ENCODE peak calls at places on chromosomes 3 and 15, in eight cellular contexts. D is GM12878, K is mesothelial cell of epicardium, Q is choroid plexus epithelial cell, P is breast epithelium, U is AG09309, E is epithelial cell of esophagus, M is endothelial cell. H is an unnamed sample.

GRCh38 chr3:74562528-74563190 is 51.8 kb downstream of the CNTN3 start:
- DNase-seq in D (no peak), K (no peak), Q (no peak), P (no peak), U (no peak), E (peak), M (no peak), H (no peak)

GRCh38 chr3:152650177-152650576 is 184.8 kb upstream of the P2RY1 start:
- DNase-seq in D (no peak), K (no peak), Q (no peak), P (no peak), U (no peak), E (no peak), M (no peak), H (no peak)

GRCh38 chr3:55481918-55482495 is 5.1 kb downstream of the WNT5A start:
- DNase-seq in D (no peak), K (no peak), Q (peak), P (no peak), U (no peak), E (no peak), M (peak), H (no peak)

GRCh38 chr3:48407542-48408099 is 22.3 kb downstream of the PLXNB1 start:
- DNase-seq in D (no peak), K (peak), Q (no peak), P (no peak), U (no peak), E (no peak), M (peak), H (no peak)

GRCh38 chr15:79294075-79294474 is 11.6 kb downstream of the ANKRD34C start:
- DNase-seq in D (no peak), K (no peak), Q (no peak), P (no peak), U (no peak), E (no peak), M (no peak), H (no peak)

GRCh38 chr3:171129827-171130226 is 103.3 kb upstream of the SLC2A2 start:
- DNase-seq in D (no peak), K (no peak), Q (peak), P (no peak), U (no peak), E (no peak), M (no peak), H (no peak)

GRCh38 chr3:85576091-85576690 is 617.4 kb downstream of the CADM2 start:
- DNase-seq in D (no peak), K (peak), Q (peak), P (peak), U (peak), E (peak), M (peak), H (peak)

GRCh38 chr3:8767667-8768363 is 1.6 kb downstream of the OXTR start:
- DNase-seq in D (no peak), K (no peak), Q (peak), P (peak), U (no peak), E (peak), M (peak), H (peak)

DNA sequence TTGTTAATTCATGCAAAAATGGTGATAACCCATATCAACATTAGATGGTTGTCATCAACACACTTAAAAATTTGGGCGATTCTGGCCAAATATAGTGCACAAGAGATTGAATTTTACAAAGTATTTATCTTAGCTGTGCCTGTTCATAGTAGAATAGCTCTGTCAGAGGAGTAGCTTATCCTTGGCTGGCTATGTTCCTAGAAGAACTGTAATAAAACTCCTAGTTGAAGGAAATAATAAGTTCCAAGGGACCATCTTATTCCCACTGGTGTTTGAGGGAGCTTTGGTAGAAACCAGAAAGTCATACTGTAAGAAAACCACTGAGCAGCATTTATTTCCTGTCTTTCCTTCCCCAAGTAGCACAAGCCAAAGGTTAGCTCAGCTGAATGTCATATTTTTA is 201.8 kb downstream of the GRM7 start:
- DNase-seq in D (no peak), K (no peak), Q (no peak), P (no peak), U (no peak), E (no peak), M (no peak), H (no peak)
- TF ChIP-seq CTCF in D (no peak), K (no peak), Q (no peak), P (no peak), U (no peak), E (no peak), M (no peak), H (no peak)

DNA sequence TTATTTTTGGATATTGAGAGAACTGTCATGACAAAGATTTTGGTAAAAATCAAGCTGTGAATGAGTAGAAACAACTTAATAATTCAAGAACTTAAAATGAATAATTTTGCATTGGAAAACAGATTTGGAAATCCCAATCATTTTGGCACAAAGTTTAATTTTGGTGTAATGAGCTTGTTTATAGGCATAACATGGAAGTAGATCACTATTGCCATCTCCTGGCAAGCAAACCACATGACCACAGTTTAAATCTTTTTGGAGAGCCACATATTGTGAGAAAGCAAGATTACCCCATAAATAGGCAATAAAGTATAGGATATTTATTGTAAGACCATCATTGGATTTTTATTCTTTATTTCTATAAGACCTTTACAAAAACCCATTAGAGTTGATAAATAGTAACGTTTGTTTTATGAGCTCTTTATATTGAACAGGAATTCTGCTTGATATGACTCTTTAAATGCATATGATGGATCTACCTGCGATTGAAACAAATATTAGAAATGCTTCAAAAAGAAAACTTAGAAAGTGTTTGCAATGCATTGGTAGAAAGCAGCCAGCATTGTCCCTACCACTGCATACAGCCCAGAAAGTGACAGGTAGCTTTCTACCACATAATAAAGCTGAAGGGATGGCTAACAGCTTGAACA is 766.9 kb downstream of the TBL1XR1 start:
- DNase-seq in D (no peak), K (no peak), Q (peak), P (no peak), U (peak), E (peak), M (peak), H (peak)
- TF ChIP-seq CTCF in D (peak), K (peak), Q (peak), P (peak), U (peak), E (peak), M (peak), H (peak)

GRCh38 chr15:88701561-88702095 is 62.8 kb downstream of the ISG20 start:
- DNase-seq in D (no peak), K (no peak), Q (peak), P (no peak), U (no peak), E (peak), M (peak), H (peak)
- TF ChIP-seq CTCF in D (peak), K (no peak), Q (peak), P (no peak), U (no peak), E (peak), M (peak), H (no peak)

DNA sequence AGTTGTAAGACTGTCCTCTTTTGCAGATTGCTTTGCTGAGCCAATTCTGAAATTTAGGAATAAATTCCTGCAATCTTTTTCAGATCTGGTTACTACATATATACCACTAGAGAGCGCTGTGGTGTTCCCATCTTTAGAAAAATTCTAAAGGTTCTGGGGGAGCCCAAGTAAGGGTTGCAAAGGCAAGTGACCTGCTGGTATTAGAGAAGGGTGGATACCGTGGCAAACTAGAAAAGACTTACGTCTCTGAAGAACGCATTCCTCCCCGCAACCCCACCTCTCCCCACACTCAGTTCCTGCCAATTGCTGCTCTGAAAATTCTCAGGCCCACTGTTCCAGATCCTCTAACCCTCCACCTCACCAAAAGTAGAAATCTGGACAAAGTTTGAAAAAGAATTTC is 48.5 kb downstream of the EFHB start:
- DNase-seq in D (no peak), K (no peak), Q (peak), P (no peak), U (no peak), E (peak), M (peak), H (peak)
- TF ChIP-seq CTCF in D (peak), K (peak), Q (peak), P (no peak), U (peak), E (peak), M (peak), H (peak)

H was measured in activated CD8-positive, alpha-beta T cell treated with anti-CD3 and anti-CD28 coated beads for 36 hours.